ENCODE peak calls at places on chromosome 1, in six cellular contexts. One of them, this sample, is unnamed.

GRCh38 chr1:54396280-54396903 is 9.8 kb downstream of the SSBP3 start:
- DNase-seq in neuronal stem cell: no peak
- DNase-seq in H9: no peak
- DNase-seq in trophoblast cell: no peak
- DNase-seq in H1: no peak
- DNase-seq in mesendoderm: no peak
- DNase-seq in this sample: no peak

GRCh38 chr1:59083946-59084865 is 212.7 kb upstream of the FGGY start:
- DNase-seq in neuronal stem cell: no peak
- DNase-seq in H9: peak; percentile 66
- DNase-seq in trophoblast cell: no peak
- DNase-seq in H1: no peak
- DNase-seq in mesendoderm: peak; percentile 85
- DNase-seq in this sample: peak; percentile 41

GRCh38 chr1:156676820-156677615 is at the start of gene NES:
- DNase-seq in neuronal stem cell: peak; percentile 89
- DNase-seq in H9: peak; percentile 93
- DNase-seq in trophoblast cell: peak; percentile 47
- DNase-seq in H1: no peak
- DNase-seq in mesendoderm: peak; percentile 98
- DNase-seq in this sample: peak; percentile 56

GRCh38 chr1:29412591-29412990 is 176.3 kb downstream of the PTPRU start:
- DNase-seq in neuronal stem cell: no peak
- DNase-seq in H9: no peak
- DNase-seq in trophoblast cell: no peak
- DNase-seq in H1: no peak
- DNase-seq in mesendoderm: no peak
- DNase-seq in this sample: no peak

GRCh38 chr1:108107658-108108057 is 92.5 kb downstream of the SLC25A24 start:
- DNase-seq in neuronal stem cell: no peak
- DNase-seq in H9: no peak
- DNase-seq in trophoblast cell: peak; percentile 30
- DNase-seq in H1: no peak
- DNase-seq in mesendoderm: no peak
- DNase-seq in this sample: peak; percentile 74

GRCh38 chr1:175192630-175193338 is at the start of gene KIAA0040:
- DNase-seq in neuronal stem cell: peak; percentile 30
- DNase-seq in H9: peak; percentile 83
- DNase-seq in trophoblast cell: peak; percentile 78
- DNase-seq in H1: no peak
- DNase-seq in mesendoderm: peak; percentile 81
- DNase-seq in this sample: no peak

GRCh38 chr1:204924013-204924759 is 53.5 kb downstream of the NFASC start:
- DNase-seq in neuronal stem cell: no peak
- DNase-seq in H9: peak; percentile 84
- DNase-seq in trophoblast cell: no peak
- DNase-seq in H1: peak; percentile 79
- DNase-seq in mesendoderm: peak; percentile 99
- DNase-seq in this sample: no peak

GRCh38 chr1:64823691-64824476 is 79.0 kb downstream of the RAVER2 start:
- DNase-seq in neuronal stem cell: peak; percentile 67
- DNase-seq in H9: peak; percentile 56
- DNase-seq in trophoblast cell: peak; percentile 53
- DNase-seq in H1: no peak
- DNase-seq in mesendoderm: peak; percentile 84
- DNase-seq in this sample: peak; percentile 81

GRCh38 chr1:248863011-248863881 is 4.4 kb upstream of the ZNF692 start:
- DNase-seq in neuronal stem cell: peak; percentile 70
- DNase-seq in H9: peak; percentile 82
- DNase-seq in trophoblast cell: peak; percentile 63
- DNase-seq in H1: no peak
- DNase-seq in mesendoderm: peak; percentile 75
- DNase-seq in this sample: peak; percentile 47

GRCh38 chr1:41496080-41497055 is 11.9 kb upstream of the EDN2 start:
- DNase-seq in neuronal stem cell: peak; percentile 89
- DNase-seq in H9: peak; percentile 91
- DNase-seq in trophoblast cell: peak; percentile 75
- DNase-seq in H1: peak; percentile 69
- DNase-seq in mesendoderm: peak; percentile 96
- DNase-seq in this sample: peak; percentile 83
- H2AK5ac ChIP-seq in neuronal stem cell: peak overlapping the region; percentile 98
- H2AK5ac ChIP-seq in H9: no peak overlapping the region
- H2AK5ac ChIP-seq in trophoblast cell: peak overlapping the region; percentile 93
- H2AK5ac ChIP-seq in H1: peak overlapping the region; percentile 79
- H2AK5ac ChIP-seq in mesendoderm: no peak overlapping the region
- H2AK5ac ChIP-seq in this sample: peak overlapping the region; percentile 100

DNA sequence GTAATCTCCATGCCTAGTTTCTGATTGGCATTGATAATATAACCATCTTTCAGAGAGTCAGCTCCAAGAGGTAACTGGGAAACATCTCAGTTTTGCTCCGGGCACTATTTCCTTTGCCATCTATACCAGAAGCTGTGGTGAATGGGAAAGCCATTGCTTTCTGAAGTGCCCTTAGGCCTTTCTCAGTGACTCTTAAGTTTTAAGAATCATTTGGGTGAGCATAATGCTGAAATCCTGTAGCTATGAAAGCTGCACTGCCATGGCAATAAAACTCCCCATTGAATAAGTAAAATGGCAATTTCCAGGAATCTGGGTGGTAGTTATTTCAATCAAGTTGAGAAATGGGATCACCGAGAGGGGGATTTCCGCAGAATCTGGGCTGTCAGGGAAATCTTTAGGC is 26.9 kb upstream of the MACF1 start:
- DNase-seq in neuronal stem cell: no peak
- DNase-seq in H9: no peak
- DNase-seq in trophoblast cell: no peak
- DNase-seq in H1: no peak
- DNase-seq in mesendoderm: no peak
- DNase-seq in this sample: no peak
- H3K4me1 ChIP-seq in neuronal stem cell: peaks cover 25% of the 10 kb centered on the region
- H3K4me1 ChIP-seq in H9: peaks cover 10% of the 10 kb centered on the region
- H3K4me1 ChIP-seq in trophoblast cell: peaks cover 19% of the 10 kb centered on the region
- H3K4me1 ChIP-seq in H1: peaks cover 17% of the 10 kb centered on the region
- H3K4me1 ChIP-seq in mesendoderm: peaks cover 2% of the 10 kb centered on the region
- H3K4me1 ChIP-seq in this sample: peaks cover 26% of the 10 kb centered on the region

GRCh38 chr1:177256153-177256814 is 85.5 kb downstream of the BRINP2 start:
- DNase-seq in neuronal stem cell: peak; percentile 31
- DNase-seq in H9: peak; percentile 79
- DNase-seq in trophoblast cell: peak; percentile 23
- DNase-seq in H1: peak; percentile 49
- DNase-seq in mesendoderm: peak; percentile 76
- DNase-seq in this sample: peak; percentile 81
- H3K18ac ChIP-seq in neuronal stem cell: no peak overlapping the region
- H3K18ac ChIP-seq in H9: no peak overlapping the region
- H3K18ac ChIP-seq in trophoblast cell: no peak overlapping the region
- H3K18ac ChIP-seq in H1: no peak overlapping the region
- H3K18ac ChIP-seq in mesendoderm: no peak overlapping the region
- H3K18ac ChIP-seq in this sample: no peak overlapping the region

GRCh38 chr1:102726417-102726816 is 381.9 kb downstream of the COL11A1 start:
- DNase-seq in neuronal stem cell: no peak
- DNase-seq in H9: no peak
- DNase-seq in trophoblast cell: no peak
- DNase-seq in H1: no peak
- DNase-seq in mesendoderm: peak; percentile 3
- DNase-seq in this sample: no peak

GRCh38 chr1:102724741-102725140 is 383.6 kb downstream of the COL11A1 start:
- DNase-seq in neuronal stem cell: no peak
- DNase-seq in H9: no peak
- DNase-seq in trophoblast cell: no peak
- DNase-seq in H1: no peak
- DNase-seq in mesendoderm: no peak
- DNase-seq in this sample: no peak
- H2AK5ac ChIP-seq in neuronal stem cell: no peak overlapping the region
- H2AK5ac ChIP-seq in H9: no peak overlapping the region
- H2AK5ac ChIP-seq in trophoblast cell: no peak overlapping the region
- H2AK5ac ChIP-seq in H1: no peak overlapping the region
- H2AK5ac ChIP-seq in mesendoderm: no peak overlapping the region
- H2AK5ac ChIP-seq in this sample: no peak overlapping the region

GRCh38 chr1:206558794-206559660 is 51.7 kb downstream of the RASSF5 start:
- DNase-seq in neuronal stem cell: no peak
- DNase-seq in H9: no peak
- DNase-seq in trophoblast cell: no peak
- DNase-seq in H1: no peak
- DNase-seq in mesendoderm: no peak
- DNase-seq in this sample: no peak
- H3K4me1 ChIP-seq in neuronal stem cell: peaks cover 18% of the 10 kb centered on the region
- H3K4me1 ChIP-seq in H9: no peaks in the 10 kb centered on the region
- H3K4me1 ChIP-seq in trophoblast cell: peaks cover 3% of the 10 kb centered on the region
- H3K4me1 ChIP-seq in H1: peaks cover 4% of the 10 kb centered on the region
- H3K4me1 ChIP-seq in mesendoderm: no peaks in the 10 kb centered on the region
- H3K4me1 ChIP-seq in this sample: peaks cover 4% of the 10 kb centered on the region

GRCh38 chr1:31688233-31688918 is 15.4 kb downstream of the COL16A1 start:
- DNase-seq in neuronal stem cell: no peak
- DNase-seq in H9: no peak
- DNase-seq in trophoblast cell: no peak
- DNase-seq in H1: no peak
- DNase-seq in mesendoderm: no peak
- DNase-seq in this sample: peak; percentile 7
- H3K18ac ChIP-seq in neuronal stem cell: peak overlapping the region; percentile 9
- H3K18ac ChIP-seq in H9: no peak overlapping the region
- H3K18ac ChIP-seq in trophoblast cell: peak overlapping the region; percentile 43
- H3K18ac ChIP-seq in H1: no peak overlapping the region
- H3K18ac ChIP-seq in mesendoderm: no peak overlapping the region
- H3K18ac ChIP-seq in this sample: peak overlapping the region; percentile 54

DNA sequence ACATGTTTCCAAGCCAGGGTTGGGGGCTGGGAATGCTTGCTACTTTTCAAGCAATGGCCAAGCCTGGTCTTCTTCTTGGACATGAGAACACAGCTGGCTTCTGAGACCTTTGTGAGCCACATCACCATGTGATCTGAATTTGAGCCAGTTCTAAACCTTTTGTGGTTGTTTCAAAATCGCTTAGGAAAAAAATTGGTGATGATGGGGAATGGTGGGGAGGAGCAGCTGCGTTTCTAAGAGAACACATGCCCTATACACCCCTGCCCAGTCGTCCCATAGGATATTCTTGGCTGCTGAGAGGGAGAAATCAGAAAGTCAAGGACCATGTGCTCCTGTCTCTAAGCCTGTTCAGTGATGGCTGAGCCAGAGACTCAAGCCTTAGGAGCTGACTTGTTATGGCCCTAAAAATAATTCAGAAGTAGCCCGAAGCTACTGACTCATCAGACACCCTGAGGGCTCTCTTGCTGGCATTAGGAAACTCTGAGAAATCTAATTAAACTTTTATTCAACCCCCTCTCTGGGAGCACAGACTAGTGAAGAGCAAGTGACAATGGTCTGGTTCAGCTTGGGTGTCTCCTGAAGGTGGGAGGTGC is 30.5 kb downstream of the CCDC185 start:
- DNase-seq in neuronal stem cell: no peak
- DNase-seq in H9: no peak
- DNase-seq in trophoblast cell: peak; percentile 31
- DNase-seq in H1: no peak
- DNase-seq in mesendoderm: no peak
- DNase-seq in this sample: peak; percentile 20
- H2AK5ac ChIP-seq in neuronal stem cell: no peak overlapping the region
- H2AK5ac ChIP-seq in H9: no peak overlapping the region
- H2AK5ac ChIP-seq in trophoblast cell: no peak overlapping the region
- H2AK5ac ChIP-seq in H1: no peak overlapping the region
- H2AK5ac ChIP-seq in mesendoderm: no peak overlapping the region
- H2AK5ac ChIP-seq in this sample: no peak overlapping the region

GRCh38 chr1:42949312-42950145 is 9.1 kb downstream of the SLC2A1 start:
- DNase-seq in neuronal stem cell: no peak
- DNase-seq in H9: no peak
- DNase-seq in trophoblast cell: no peak
- DNase-seq in H1: no peak
- DNase-seq in mesendoderm: no peak
- DNase-seq in this sample: no peak
- H3K4me1 ChIP-seq in neuronal stem cell: peaks cover 49% of the 10 kb centered on the region
- H3K4me1 ChIP-seq in H9: peaks cover 13% of the 10 kb centered on the region
- H3K4me1 ChIP-seq in trophoblast cell: peaks cover 64% of the 10 kb centered on the region
- H3K4me1 ChIP-seq in H1: peaks cover 24% of the 10 kb centered on the region
- H3K4me1 ChIP-seq in mesendoderm: peaks cover 10% of the 10 kb centered on the region
- H3K4me1 ChIP-seq in this sample: peaks cover 62% of the 10 kb centered on the region

DNA sequence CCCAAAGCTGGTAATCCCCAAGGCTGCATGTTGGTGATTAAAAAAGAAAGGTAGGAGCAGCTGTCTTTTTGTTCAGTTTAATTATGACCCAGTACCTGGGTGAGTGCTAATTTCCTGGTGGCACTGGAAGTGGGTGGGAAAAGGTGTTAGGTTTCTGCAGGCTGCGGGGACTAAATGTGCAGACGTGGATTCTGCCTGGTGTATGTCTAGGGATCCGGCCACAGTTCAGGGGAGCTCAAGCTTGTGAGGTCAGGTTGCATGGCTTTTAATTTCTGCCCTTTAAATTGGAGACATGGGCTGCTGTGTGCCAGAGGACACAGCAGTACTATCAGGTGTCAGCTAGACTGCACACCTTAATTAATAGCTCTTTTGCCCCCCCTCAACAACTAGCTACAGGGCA is 20.3 kb upstream of the TBX19 start:
- DNase-seq in neuronal stem cell: no peak
- DNase-seq in H9: no peak
- DNase-seq in trophoblast cell: no peak
- DNase-seq in H1: no peak
- DNase-seq in mesendoderm: no peak
- DNase-seq in this sample: no peak
- H3K18ac ChIP-seq in neuronal stem cell: no peak overlapping the region
- H3K18ac ChIP-seq in H9: no peak overlapping the region
- H3K18ac ChIP-seq in trophoblast cell: no peak overlapping the region
- H3K18ac ChIP-seq in H1: no peak overlapping the region
- H3K18ac ChIP-seq in mesendoderm: no peak overlapping the region
- H3K18ac ChIP-seq in this sample: no peak overlapping the region

GRCh38 chr1:234608026-234608719 is 1.8 kb downstream of the IRF2BP2 start:
- DNase-seq in neuronal stem cell: peak; percentile 39
- DNase-seq in H9: peak; percentile 51
- DNase-seq in trophoblast cell: peak; percentile 84
- DNase-seq in H1: no peak
- DNase-seq in mesendoderm: peak; percentile 86
- DNase-seq in this sample: peak; percentile 96
- H2AK5ac ChIP-seq in neuronal stem cell: peak overlapping the region; percentile 74
- H2AK5ac ChIP-seq in H9: no peak overlapping the region
- H2AK5ac ChIP-seq in trophoblast cell: peak overlapping the region; percentile 99
- H2AK5ac ChIP-seq in H1: no peak overlapping the region
- H2AK5ac ChIP-seq in mesendoderm: no peak overlapping the region
- H2AK5ac ChIP-seq in this sample: peak overlapping the region; percentile 3

This sample was measured in IMR-90.